ENCODE peak calls at places on chromosomes 7 and 10, in nine cellular contexts. I is GM23248, D is GM23338, P is HCT116, J is PC-3, O is neural progenitor cell, X is SK-N-SH, A is hepatocyte, Q is OCI-LY7. M is an unnamed sample.

GRCh38 chr10:88830643-88831277 is 20.9 kb downstream of the ANKRD22 start:
- DNase-seq in O (no peak), I (no peak), D (no peak), Q (no peak), A (no peak), J (no peak), P (no peak), X (no peak), M (no peak)

GRCh38 chr7:45384499-45384898 is 189.7 kb upstream of the ADCY1 start:
- DNase-seq in J (peak; percentile 58), D (no peak), Q (no peak), O (no peak), I (peak; percentile 43), X (no peak), P (no peak), A (no peak), M (no peak)

GRCh38 chr10:63692205-63692896 is 171.2 kb downstream of the REEP3 start:
- DNase-seq in I (no peak), A (no peak), X (no peak), O (no peak), P (no peak), Q (no peak), J (no peak), D (no peak), M (no peak)

GRCh38 chr10:14102056-14102455 is 228.7 kb downstream of the FRMD4A start:
- DNase-seq in D (peak; percentile 15), O (peak; percentile 60), P (no peak), I (peak; percentile 32), A (no peak), X (no peak), Q (no peak), J (no peak), M (no peak)

GRCh38 chr7:88331322-88331721 is 24.6 kb upstream of the STEAP4 start:
- DNase-seq in X (no peak), A (no peak), P (no peak), O (no peak), I (peak; percentile 33), D (no peak), Q (no peak), J (no peak), M (no peak)

GRCh38 chr10:122462533-122463465 is 1.4 kb downstream of the HTRA1 start:
- DNase-seq in I (peak; percentile 78), O (peak; percentile 34), Q (no peak), A (peak; percentile 27), X (peak; percentile 56), J (peak; percentile 19), P (no peak), D (no peak), M (no peak)

GRCh38 chr7:5435291-5436002 is 11.8 kb upstream of the TNRC18 start:
- DNase-seq in O (no peak), D (no peak), P (no peak), A (no peak), X (no peak), I (no peak), Q (peak; percentile 87), J (no peak), M (peak; percentile 88)

GRCh38 chr7:98640375-98640774 is 23.3 kb downstream of the NPTX2 start:
- DNase-seq in J (no peak), A (no peak), X (no peak), O (no peak), P (no peak), Q (peak; percentile 82), I (no peak), D (no peak), M (no peak)

DNA sequence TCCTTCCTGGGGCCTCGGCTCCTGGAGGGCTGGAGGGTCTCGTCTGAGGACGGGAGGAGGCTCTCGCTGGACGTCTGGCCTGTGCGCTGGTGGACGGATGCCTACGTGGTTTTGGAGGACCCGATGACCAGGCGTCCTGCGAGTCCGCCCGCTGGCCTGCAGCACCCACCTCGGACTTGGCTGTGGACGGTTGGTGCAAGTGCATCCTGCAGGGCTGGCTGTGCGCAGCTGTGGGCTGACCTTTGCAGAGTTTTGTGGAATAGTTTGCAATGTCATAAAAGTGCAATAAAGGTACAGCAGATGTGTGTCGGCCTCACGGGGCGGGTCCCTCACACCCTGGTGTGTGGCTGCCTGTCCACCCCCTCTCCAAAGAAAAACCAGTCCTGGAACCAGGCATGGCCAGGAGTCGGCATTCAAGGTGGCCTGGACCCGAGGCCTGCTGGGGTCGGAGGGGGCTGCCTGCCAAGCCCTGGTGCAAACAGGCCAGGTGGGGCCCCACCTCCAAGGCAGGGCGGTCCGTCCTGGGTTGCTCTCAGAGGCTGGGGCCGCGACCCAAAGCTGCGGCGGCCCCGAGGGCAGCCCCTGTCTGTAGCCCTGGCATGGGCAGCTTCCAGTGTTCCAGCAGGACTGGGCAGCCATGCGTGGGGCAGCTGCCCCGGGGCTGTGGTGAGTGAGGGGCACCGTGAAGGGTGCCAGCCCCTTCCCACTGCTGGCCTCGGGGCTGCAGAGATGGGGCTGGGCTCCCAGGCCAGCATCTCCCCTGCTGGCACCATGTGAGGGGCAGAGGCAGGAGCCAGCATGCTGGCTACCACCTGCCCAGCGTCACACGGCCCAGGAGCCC is 29.3 kb upstream of the FOXL3 start:
- DNase-seq in I (no peak), O (no peak), D (no peak), Q (no peak), J (no peak), A (no peak), X (no peak), P (no peak), M (no peak)
- TF ChIP-seq EZH2phosphoT487 in I (no peak), O (no peak), D (no peak), Q (no peak), J (no peak), A (no peak), X (no peak), P (no peak), M (no peak)

GRCh38 chr7:46478046-46478445 is 557.0 kb upstream of the IGFBP3 start:
- DNase-seq in D (no peak), A (no peak), P (no peak), Q (no peak), O (no peak), J (peak; percentile 87), X (no peak), I (peak; percentile 55), M (peak; percentile 62)
- TF ChIP-seq EZH2phosphoT487 in D (no peak), A (no peak), P (no peak), Q (no peak), O (no peak), J (no peak), X (no peak), I (no peak), M (no peak)

DNA sequence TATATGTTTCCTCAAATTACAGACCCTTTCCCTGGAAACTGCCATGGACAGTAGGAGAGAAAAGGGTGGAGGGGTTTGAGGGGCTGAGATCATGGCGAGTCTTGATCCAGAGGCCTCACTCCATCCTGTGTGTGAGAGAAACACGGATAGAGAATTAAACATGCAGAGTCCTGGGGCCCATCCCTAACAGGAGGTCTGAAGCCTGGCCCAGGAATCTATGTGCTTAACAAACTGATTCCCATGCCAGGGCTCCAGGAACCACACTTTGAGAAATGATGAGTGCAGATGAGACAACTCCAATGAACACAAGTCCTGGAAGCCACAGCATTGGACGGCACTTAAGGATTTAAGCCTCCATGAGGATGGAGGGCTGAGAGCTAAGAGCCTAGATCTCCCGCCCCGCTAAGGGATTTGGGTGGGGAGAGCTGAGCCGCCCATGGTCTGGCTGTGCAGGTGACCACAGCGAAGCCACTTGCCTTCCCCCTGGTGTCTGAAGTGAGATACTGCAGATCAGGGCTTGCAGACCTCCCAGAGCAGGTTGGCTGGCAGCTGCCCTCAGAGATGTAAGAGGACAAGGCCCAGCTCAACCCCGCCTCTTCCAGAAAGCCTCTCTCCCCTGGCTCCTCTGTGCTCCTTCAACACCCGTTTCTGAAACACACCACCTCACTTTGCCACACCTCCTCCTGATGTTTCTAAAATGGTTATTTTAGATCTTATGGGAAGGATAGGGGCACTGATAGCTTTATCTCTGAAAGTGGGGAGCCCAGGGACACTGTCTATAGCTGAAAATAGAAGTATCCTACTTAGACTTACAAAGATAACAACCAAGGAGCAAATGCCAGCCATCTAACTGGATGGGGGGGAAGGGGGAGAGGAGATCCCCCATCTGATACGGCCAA is 24.8 kb upstream of the EIF5AL1 start:
- DNase-seq in I (peak; percentile 75), O (peak; percentile 90), D (peak; percentile 94), J (peak; percentile 97), P (peak; percentile 81), A (peak; percentile 82), Q (peak; percentile 56), X (peak; percentile 77), M (peak; percentile 64)
- TF ChIP-seq EZH2phosphoT487 in I (no peak), O (no peak), D (no peak), J (no peak), P (no peak), A (no peak), Q (no peak), X (no peak), M (no peak)

GRCh38 chr7:156668130-156668741 is 27.7 kb downstream of the RNF32 start:
- DNase-seq in P (no peak), O (no peak), D (no peak), I (peak; percentile 10), Q (no peak), J (peak; percentile 50), X (no peak), A (peak; percentile 76), M (no peak)

GRCh38 chr7:156662269-156662668 is 21.7 kb downstream of the RNF32 start:
- DNase-seq in A (peak; percentile 42), P (no peak), Q (no peak), X (no peak), D (no peak), I (no peak), J (no peak), O (no peak), M (no peak)

GRCh38 chr7:156666368-156667109 is 26.0 kb downstream of the RNF32 start:
- DNase-seq in Q (no peak), I (no peak), X (no peak), D (peak; percentile 42), J (no peak), O (no peak), A (peak; percentile 73), P (no peak), M (no peak)

GRCh38 chr7:156667110-156667436 is 26.5 kb downstream of the RNF32 start:
- DNase-seq in A (no peak), D (no peak), P (no peak), O (no peak), J (no peak), X (no peak), Q (no peak), I (no peak), M (no peak)

DNA sequence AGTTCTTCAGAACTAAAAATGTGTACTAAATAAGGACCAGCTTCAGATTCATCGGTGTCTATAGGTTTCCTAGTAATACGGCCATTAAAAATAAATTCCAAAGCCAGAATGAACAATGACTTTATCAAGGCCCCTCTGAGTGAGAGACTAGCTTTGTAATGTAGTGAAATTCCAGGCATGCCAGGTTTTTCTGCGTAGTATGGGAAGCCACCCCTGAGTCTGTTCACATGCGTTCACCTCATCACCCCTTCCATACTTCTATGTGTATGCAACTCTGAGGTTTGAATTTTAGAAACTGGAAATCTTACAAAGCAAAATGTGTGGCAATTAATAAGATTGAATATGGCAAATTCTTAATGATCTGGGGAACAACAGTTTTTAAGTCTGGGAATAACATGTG is 24.5 kb downstream of the RNF32 start:
- DNase-seq in A (no peak), X (no peak), I (no peak), P (no peak), Q (no peak), D (peak; percentile 82), J (no peak), O (peak; percentile 67), M (no peak)
- TF ChIP-seq EZH2phosphoT487 in A (no peak), X (no peak), I (no peak), P (no peak), Q (no peak), D (no peak), J (no peak), O (no peak), M (no peak)

GRCh38 chr10:124001391-124002260 is 91.8 kb downstream of the CHST15 start:
- DNase-seq in P (no peak), O (no peak), Q (no peak), J (no peak), X (peak; percentile 8), A (no peak), D (no peak), I (no peak), M (no peak)
- TF ChIP-seq EZH2phosphoT487 in P (no peak), O (no peak), Q (no peak), J (no peak), X (no peak), A (no peak), D (no peak), I (no peak), M (no peak)

M was measured in MM.1S.